ENCODE peak calls at places on chromosomes 13 and 19, in ten cellular contexts. Z is BE2C, R is heart right ventricle, N is nephron progenitor cell, P is foreskin fibroblast, W is brain microvascular endothelial cell, U is cardiac muscle cell, H is AG09309, Y is GM20000, F is left lung. C is an unnamed sample.

GRCh38 chr13:110447058-110447511 is 114.4 kb downstream of the RAB20 start:
- DNase-seq in Z (no peak), U (no peak), N (no peak), W (no peak), P (peak), H (no peak), R (no peak), Y (peak), F (no peak), C (no peak)

GRCh38 chr13:109494955-109495354 is 291.4 kb downstream of the IRS2 start:
- DNase-seq in W (peak), Y (no peak), F (no peak), N (no peak), Z (no peak), P (peak), H (peak), R (no peak), U (peak), C (no peak)

GRCh38 chr13:75760182-75760981 is 124.3 kb downstream of the LMO7 start:
- DNase-seq in P (no peak), Y (peak), N (no peak), F (peak), Z (no peak), W (no peak), U (no peak), R (peak), H (no peak), C (no peak)

GRCh38 chr19:787551-787950 is 9.7 kb upstream of the PTBP1 start:
- DNase-seq in W (no peak), P (no peak), R (no peak), N (no peak), U (no peak), F (no peak), Z (no peak), Y (no peak), H (no peak), C (no peak)

GRCh38 chr13:51058461-51059167 is 52.5 kb downstream of the C13orf42 start:
- DNase-seq in W (peak), R (no peak), N (no peak), F (no peak), H (no peak), Z (no peak), Y (no peak), U (no peak), P (no peak), C (no peak)

GRCh38 chr19:18848860-18849661 is 17.3 kb downstream of the UPF1 start:
- DNase-seq in Y (no peak), Z (peak), H (no peak), P (peak), U (peak), N (no peak), R (peak), F (peak), W (peak), C (no peak)

GRCh38 chr19:52948025-52948770 is 14.5 kb downstream of the ZNF816 start:
- DNase-seq in R (no peak), Z (no peak), P (no peak), N (no peak), F (no peak), U (no peak), W (no peak), H (no peak), Y (no peak), C (no peak)

GRCh38 chr19:49875801-49876421 is 1.2 kb downstream of the AKT1S1 start:
- DNase-seq in Y (peak), P (no peak), W (no peak), F (no peak), Z (peak), H (no peak), N (peak), R (peak), U (peak), C (peak)

GRCh38 chr19:2334986-2335846 is 6.7 kb downstream of the SPPL2B start:
- DNase-seq in W (no peak), Y (no peak), U (no peak), H (no peak), N (no peak), R (no peak), Z (no peak), F (no peak), P (no peak), C (peak)

GRCh38 chr19:18131841-18132596 is 20.9 kb upstream of the PIK3R2 start:
- DNase-seq in R (no peak), W (no peak), H (no peak), P (no peak), Z (peak), U (no peak), Y (no peak), N (peak), F (no peak), C (peak)

GRCh38 chr13:111559612-111560423 is 239.4 kb downstream of the TEX29 start:
- DNase-seq in N (no peak), Y (no peak), H (no peak), W (no peak), R (no peak), P (no peak), U (no peak), Z (no peak), F (no peak), C (no peak)

GRCh38 chr13:45143346-45143751 is 23.0 kb downstream of the GTF2F2 start:
- DNase-seq in F (no peak), U (peak), W (no peak), R (no peak), H (no peak), Z (no peak), Y (no peak), P (no peak), N (no peak), C (no peak)

GRCh38 chr13:71968025-71968424 is 101.0 kb upstream of the DACH1 start:
- DNase-seq in N (no peak), W (peak), P (no peak), U (no peak), F (no peak), Y (no peak), Z (no peak), H (no peak), R (no peak), C (no peak)

GRCh38 chr13:71964491-71965108 is 97.6 kb upstream of the DACH1 start:
- DNase-seq in W (peak), P (no peak), Y (no peak), R (no peak), N (no peak), H (no peak), F (no peak), Z (no peak), U (no peak), C (no peak)

GRCh38 chr13:71962735-71963134 is 95.7 kb upstream of the DACH1 start:
- DNase-seq in F (no peak), R (no peak), W (no peak), N (no peak), Y (no peak), U (no peak), H (no peak), P (no peak), Z (no peak), C (no peak)

DNA sequence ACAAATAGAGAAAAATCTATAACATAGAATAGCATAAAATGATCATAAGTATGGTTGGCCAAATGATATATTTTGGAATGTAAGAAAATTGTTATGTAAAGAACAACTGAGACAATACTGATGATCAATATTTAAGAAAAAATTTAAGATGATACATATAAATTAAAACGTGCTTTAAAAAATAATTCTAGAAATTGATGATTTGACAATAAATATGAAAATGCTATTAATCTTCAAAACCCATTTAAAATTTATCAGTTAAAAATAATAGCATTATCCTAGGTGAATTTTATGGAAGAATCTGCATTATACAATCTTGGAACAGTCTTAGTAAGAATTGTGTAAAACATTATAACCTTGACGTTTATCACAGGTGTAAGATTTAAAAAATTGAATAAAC is 95.1 kb upstream of the DACH1 start:
- DNase-seq in R (no peak), P (no peak), W (no peak), Y (no peak), U (no peak), N (no peak), F (no peak), Z (no peak), H (no peak), C (no peak)
- TF ChIP-seq CTCF in R (no peak), P (no peak), W (no peak), Y (no peak), U (no peak), N (no peak), F (no peak), Z (no peak), H (no peak), C (no peak)

GRCh38 chr13:21147827-21148226 is 28.5 kb downstream of the SKA3 start:
- DNase-seq in N (no peak), H (no peak), R (no peak), F (no peak), U (no peak), W (no peak), P (no peak), Z (no peak), Y (no peak), C (no peak)
- TF ChIP-seq CTCF in N (no peak), H (no peak), R (no peak), F (no peak), U (no peak), W (no peak), P (no peak), Z (no peak), Y (no peak), C (no peak)

DNA sequence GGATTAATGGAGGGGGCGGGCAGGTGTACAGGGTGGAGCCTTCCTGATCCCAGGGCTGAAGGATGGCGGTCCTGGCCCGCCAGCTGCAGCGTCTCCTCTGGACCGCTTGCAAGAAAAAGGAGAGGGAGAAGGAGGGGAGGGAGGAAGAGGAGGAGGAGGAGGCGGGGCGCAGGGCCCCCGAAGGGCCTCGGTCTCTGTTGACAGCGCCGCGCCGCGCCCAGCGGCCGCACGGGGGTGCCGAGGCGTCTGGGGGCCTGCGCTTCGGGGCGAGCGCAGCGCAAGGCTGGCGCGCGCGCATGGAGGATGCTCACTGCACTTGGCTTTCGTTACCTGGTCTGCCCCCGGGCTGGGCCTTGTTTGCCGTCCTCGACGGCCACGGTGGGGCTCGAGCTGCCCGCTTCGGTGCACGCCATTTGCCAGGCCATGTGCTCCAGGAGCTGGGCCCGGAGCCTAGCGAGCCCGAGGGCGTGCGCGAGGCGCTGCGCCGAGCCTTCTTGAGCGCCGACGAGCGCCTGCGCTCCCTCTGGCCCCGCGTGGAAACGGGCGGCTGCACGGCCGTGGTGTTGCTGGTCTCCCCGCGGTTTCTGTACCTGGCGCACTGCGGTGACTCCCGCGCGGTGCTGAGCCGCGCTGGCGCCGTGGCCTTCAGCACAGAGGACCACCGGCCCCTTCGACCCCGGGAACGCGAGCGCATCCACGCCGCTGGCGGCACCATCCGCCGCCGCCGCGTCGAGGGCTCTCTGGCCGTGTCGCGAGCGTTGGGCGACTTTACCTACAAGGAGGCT is at the start of gene PPM1N:
- DNase-seq in H (no peak), F (no peak), W (no peak), N (peak), U (peak), Y (peak), P (no peak), Z (no peak), R (no peak), C (peak)
- TF ChIP-seq CTCF in H (no peak), F (no peak), W (no peak), N (no peak), U (peak), Y (peak), P (no peak), Z (no peak), R (no peak), C (peak)

DNA sequence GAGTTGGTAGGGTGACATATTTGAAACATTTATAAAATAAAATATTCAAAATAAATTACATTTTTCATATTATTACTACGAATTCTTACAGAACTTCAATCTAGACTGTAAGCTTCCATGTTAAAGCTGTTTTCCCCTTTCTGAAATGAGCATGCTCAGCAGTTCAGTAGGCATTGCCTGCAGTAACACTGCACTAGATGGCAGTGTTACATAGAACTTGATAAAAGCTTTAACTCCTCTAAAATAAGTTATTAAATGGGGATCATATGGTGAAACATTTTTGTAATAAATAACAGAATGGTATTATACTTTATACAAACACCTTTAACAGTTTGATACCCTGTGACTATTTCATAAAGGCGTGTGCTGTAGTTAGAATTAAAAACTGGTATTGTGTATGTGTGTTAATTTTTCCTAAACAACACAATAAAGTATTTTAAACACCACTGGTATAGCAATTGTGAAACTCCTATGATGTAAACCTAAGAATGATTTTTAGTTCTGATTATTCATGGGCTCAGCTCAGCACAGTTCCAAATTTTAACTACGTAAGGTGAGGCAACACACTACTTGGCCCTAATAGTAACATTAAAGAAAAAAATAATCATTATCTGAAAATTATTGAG is 11.6 kb upstream of the GPR18 start:
- DNase-seq in R (no peak), N (no peak), U (peak), H (peak), Z (no peak), F (no peak), P (peak), Y (peak), W (peak), C (no peak)
- TF ChIP-seq CTCF in R (peak), N (peak), U (peak), H (peak), Z (peak), F (peak), P (peak), Y (peak), W (peak), C (peak)

GRCh38 chr19:6425732-6426686 is 1.4 kb upstream of the KHSRP start:
- DNase-seq in F (no peak), U (no peak), Z (no peak), H (no peak), Y (peak), P (no peak), N (no peak), R (no peak), W (no peak), C (no peak)
- TF ChIP-seq CTCF in F (no peak), U (no peak), Z (peak), H (no peak), Y (no peak), P (no peak), N (no peak), R (no peak), W (peak), C (no peak)

DNA sequence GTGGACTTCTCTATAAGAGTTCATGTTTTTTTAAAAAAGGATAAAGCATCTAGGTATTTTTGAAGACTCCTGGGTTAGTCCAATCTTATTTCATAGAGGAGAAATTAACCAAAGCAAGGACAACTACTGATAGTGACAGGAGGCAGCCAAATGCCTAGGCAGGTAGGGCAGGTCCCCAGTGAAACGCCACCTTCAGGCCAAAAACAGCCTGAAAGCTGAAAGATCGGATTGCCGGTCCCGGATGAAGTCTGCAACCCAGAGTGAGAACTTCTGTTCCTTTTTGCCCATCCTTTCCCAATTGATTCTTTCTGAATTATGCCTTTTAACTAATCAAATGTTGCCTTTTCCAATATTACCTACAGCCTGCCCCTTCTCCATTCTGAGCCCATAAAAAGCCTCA is 6.1 kb upstream of the GGACT start:
- DNase-seq in U (no peak), N (peak), W (no peak), Y (no peak), R (no peak), Z (no peak), F (no peak), H (no peak), P (no peak), C (peak)
- TF ChIP-seq CTCF in U (peak), N (peak), W (peak), Y (no peak), R (no peak), Z (peak), F (no peak), H (peak), P (peak), C (peak)

DNA sequence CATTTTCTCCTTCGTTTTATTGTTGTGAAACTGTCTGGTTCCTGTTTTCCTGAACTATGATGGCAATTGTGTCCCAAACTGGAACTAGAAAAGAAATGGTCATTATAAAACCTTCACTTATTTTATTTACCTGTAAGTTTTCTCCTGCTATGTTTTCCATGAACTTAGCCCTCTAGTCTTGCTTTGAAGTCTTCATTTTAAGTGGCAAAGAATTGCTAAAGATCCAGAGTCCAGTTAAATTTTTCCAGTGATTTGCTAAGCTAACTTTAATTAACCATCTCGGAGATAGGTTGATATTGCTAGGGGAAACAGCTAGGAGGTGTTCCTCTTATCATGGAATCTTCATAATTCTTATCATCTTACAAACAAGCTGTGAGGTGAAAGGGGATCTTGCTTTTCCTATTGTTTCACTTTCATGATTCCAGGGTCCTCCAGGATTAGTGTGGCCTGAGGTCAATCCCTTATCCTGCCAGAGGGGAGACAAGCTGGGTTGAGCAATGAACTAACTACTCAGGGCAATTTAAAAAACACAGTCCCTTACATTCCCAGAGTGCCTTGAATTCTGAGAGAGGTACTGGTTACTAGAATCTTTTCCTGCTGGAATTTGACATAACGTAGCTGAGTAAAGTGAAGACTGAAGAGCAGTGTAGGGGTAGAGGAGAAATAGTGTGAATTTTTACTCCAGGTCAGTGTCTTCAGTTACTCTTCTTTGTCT is 112.5 kb downstream of the ESD start:
- DNase-seq in P (no peak), R (no peak), N (no peak), F (no peak), W (no peak), U (peak), Z (no peak), H (no peak), Y (no peak), C (no peak)
- TF ChIP-seq CTCF in P (no peak), R (no peak), N (no peak), F (no peak), W (no peak), U (no peak), Z (peak), H (no peak), Y (no peak), C (no peak)